ENCODE peak calls at places on chromosomes 5 and 9, in five cellular contexts. S is uterus, M is testis, B is keratinocyte, D is thoracic aorta. Z is an unnamed sample. For H3K4me1, the result is how much of the 10 kb centered on the place peaks cover.

GRCh38 chr5:95087819-95088317 is 197.0 kb downstream of the MCTP1 start:
- DNase-seq in S (no peak), M (no peak), B (no peak), D (no peak), Z (no peak)

GRCh38 chr9:137582286-137582860 is 3.6 kb upstream of the DPH7 start:
- DNase-seq in S (no peak), M (peak), B (no peak), D (no peak), Z (peak)

GRCh38 chr5:117455236-117456233 is 880.9 kb upstream of the SEMA6A start:
- DNase-seq in S (no peak), M (peak), B (no peak), D (no peak), Z (peak)

GRCh38 chr9:89669361-89669842 is 64.6 kb downstream of the GADD45G start:
- DNase-seq in S (no peak), M (no peak), B (no peak), D (no peak), Z (peak)

GRCh38 chr5:72611111-72611724 is 104.0 kb upstream of the ZNF366 start:
- DNase-seq in S (peak), M (peak), B (no peak), D (peak), Z (peak)

GRCh38 chr5:39202594-39203290 is 16.6 kb downstream of the FYB1 start:
- DNase-seq in S (no peak), M (no peak), B (no peak), D (no peak), Z (no peak)

GRCh38 chr5:107975568-107975967 is 304.8 kb upstream of the EFNA5 start:
- DNase-seq in S (no peak), M (no peak), B (no peak), D (no peak), Z (no peak)

GRCh38 chr5:179294131-179294780 is 51.0 kb downstream of the ADAMTS2 start:
- DNase-seq in S (peak), M (no peak), B (no peak), D (no peak), Z (no peak)

GRCh38 chr5:143217065-143217803 is 186.3 kb downstream of the NR3C1 start:
- DNase-seq in S (no peak), M (no peak), B (no peak), D (no peak), Z (no peak)

GRCh38 chr5:143606043-143606752 is 202.7 kb upstream of the NR3C1 start:
- DNase-seq in S (no peak), M (no peak), B (no peak), D (no peak), Z (no peak)

GRCh38 chr5:32329395-32329834 is 16.7 kb upstream of the MTMR12 start:
- DNase-seq in S (no peak), M (peak), B (no peak), D (no peak), Z (peak)

GRCh38 chr9:33041459-33042188 is 16.6 kb downstream of the DNAJA1 start:
- DNase-seq in S (no peak), M (no peak), B (no peak), D (no peak), Z (no peak)

GRCh38 chr9:130271473-130271872 is 5.9 kb downstream of the HMCN2 start:
- DNase-seq in S (no peak), M (no peak), B (no peak), D (no peak), Z (peak)

GRCh38 chr5:164184158-164184557 is 678.7 kb downstream of the MAT2B start:
- DNase-seq in S (no peak), M (no peak), B (no peak), D (no peak), Z (no peak)

GRCh38 chr9:74497750-74498615 is 848 bp downstream of the RORB start:
- DNase-seq in S (no peak), M (no peak), B (no peak), D (no peak), Z (peak)

GRCh38 chr5:131810510-131811249 is 13.9 kb upstream of the FNIP1 start:
- DNase-seq in S (no peak), M (no peak), B (no peak), D (no peak), Z (peak)
- TF ChIP-seq CTCF in S (no peak), M (no peak), B (peak), D (no peak), Z (peak)

GRCh38 chr9:85713897-85714296 is 27.9 kb downstream of the AGTPBP1 start:
- DNase-seq in S (no peak), M (no peak), B (no peak), D (no peak), Z (no peak)

GRCh38 chr9:85716031-85716877 is 25.5 kb downstream of the AGTPBP1 start:
- DNase-seq in S (no peak), M (no peak), B (no peak), D (no peak), Z (no peak)

GRCh38 chr9:85717220-85717619 is 24.5 kb downstream of the AGTPBP1 start:
- DNase-seq in S (no peak), M (no peak), B (no peak), D (no peak), Z (no peak)

GRCh38 chr9:85715587-85715986 is 26.2 kb downstream of the AGTPBP1 start:
- DNase-seq in S (no peak), M (no peak), B (no peak), D (no peak), Z (no peak)
- H3K4me3 ChIP-seq in S (no peak), M (no peak), B (no peak), D (no peak), Z (no peak)

GRCh38 chr5:79802995-79803394 is 113.4 kb downstream of the CMYA5 start:
- DNase-seq in S (no peak), M (no peak), B (no peak), D (no peak), Z (no peak)

GRCh38 chr5:79798892-79799590 is 109.4 kb downstream of the CMYA5 start:
- DNase-seq in S (no peak), M (no peak), B (no peak), D (no peak), Z (no peak)

GRCh38 chr5:79802404-79802803 is 112.8 kb downstream of the CMYA5 start:
- DNase-seq in S (no peak), M (no peak), B (no peak), D (no peak), Z (no peak)

GRCh38 chr5:79795764-79796398 is 106.2 kb downstream of the CMYA5 start:
- DNase-seq in S (peak), M (no peak), B (no peak), D (no peak), Z (no peak)

GRCh38 chr5:79800979-79801827 is 111.6 kb downstream of the CMYA5 start:
- DNase-seq in S (no peak), M (no peak), B (no peak), D (no peak), Z (no peak)
- H3K4me1 ChIP-seq in S (under half), M (under half), B (under half), D (under half), Z (under half)

GRCh38 chr9:97487107-97487506 is 14.4 kb upstream of the TMOD1 start:
- DNase-seq in S (no peak), M (no peak), B (no peak), D (no peak), Z (no peak)
- TF ChIP-seq CTCF in S (no peak), M (no peak), B (peak), D (no peak), Z (peak)